ENCODE peak calls at places on chromosomes 3 and 15, in eight cellular contexts. G is GM12891, K is sigmoid colon, Z is thyroid gland, T is transverse colon, D is IMR-90, N is testis, A is K562. X is an unnamed sample.

GRCh38 chr3:17846466-17846865 is 104.0 kb upstream of the TBC1D5 start:
- DNase-seq in G (no peak), K (no peak), Z (no peak), T (no peak), D (peak; percentile 13), N (no peak), A (no peak), X (no peak)

GRCh38 chr15:78681306-78682012 is 40.4 kb upstream of the CHRNB4 start:
- DNase-seq in G (no peak), K (no peak), Z (no peak), T (no peak), D (no peak), N (no peak), A (no peak), X (no peak)

GRCh38 chr15:70708839-70709238 is 54.5 kb downstream of the UACA start:
- DNase-seq in G (no peak), K (no peak), Z (no peak), T (no peak), D (no peak), N (no peak), A (no peak), X (no peak)

GRCh38 chr15:56953790-56954189 is 35.3 kb downstream of the TCF12 start:
- DNase-seq in G (no peak), K (no peak), Z (no peak), T (no peak), D (no peak), N (no peak), A (no peak), X (no peak)

GRCh38 chr3:138199847-138200246 is 12.7 kb downstream of the ARMC8 start:
- DNase-seq in G (no peak), K (no peak), Z (no peak), T (no peak), D (no peak), N (no peak), A (peak; percentile 46), X (peak; percentile 86)

GRCh38 chr3:66413151-66413751 is 87.6 kb downstream of the LRIG1 start:
- DNase-seq in G (no peak), K (no peak), Z (no peak), T (no peak), D (peak; percentile 100), N (no peak), A (no peak), X (no peak)

GRCh38 chr3:180116658-180117057 is 79.9 kb upstream of the PEX5L start:
- DNase-seq in G (no peak), K (no peak), Z (no peak), T (no peak), D (no peak), N (no peak), A (no peak), X (no peak)

GRCh38 chr3:125403789-125404188 is 28.7 kb upstream of the ZNF148 start:
- DNase-seq in G (no peak), K (no peak), Z (no peak), T (no peak), D (peak; percentile 52), N (no peak), A (no peak), X (no peak)

GRCh38 chr3:66039590-66039887 is 821 bp upstream of the MAGI1 start:
- DNase-seq in G (no peak), K (peak; percentile 69), Z (peak; percentile 56), T (peak; percentile 35), D (no peak), N (peak; percentile 51), A (peak; percentile 16), X (peak; percentile 10)

GRCh38 chr3:46981932-46982471 is 2.5 kb downstream of the NBEAL2 start:
- DNase-seq in G (no peak), K (no peak), Z (no peak), T (peak; percentile 70), D (no peak), N (no peak), A (no peak), X (no peak)

GRCh38 chr3:49098429-49098828 is 4.6 kb upstream of the QRICH1 start:
- DNase-seq in G (no peak), K (no peak), Z (no peak), T (no peak), D (peak; percentile 34), N (no peak), A (peak; percentile 55), X (peak; percentile 73)

GRCh38 chr3:49093853-49094767 is at the start of gene QRICH1:
- DNase-seq in G (peak; percentile 87), K (peak; percentile 99), Z (peak; percentile 98), T (peak; percentile 97), D (peak; percentile 97), N (peak; percentile 97), A (peak; percentile 78), X (peak; percentile 99)

GRCh38 chr3:49098910-49099630 is 5.2 kb upstream of the QRICH1 start:
- DNase-seq in G (no peak), K (no peak), Z (no peak), T (no peak), D (no peak), N (no peak), A (no peak), X (no peak)

GRCh38 chr3:49092948-49093852 is 671 bp downstream of the QRICH1 start:
- DNase-seq in G (peak; percentile 65), K (peak; percentile 81), Z (peak; percentile 72), T (peak; percentile 80), D (peak; percentile 89), N (peak; percentile 93), A (peak; percentile 71), X (peak; percentile 93)
- TF ChIP-seq POLR2A in G (peak; percentile 51), K (no peak), Z (no peak), T (no peak), D (peak; percentile 80), N (no peak), A (no peak), X (no peak)

GRCh38 chr15:96352594-96353377 is 22.3 kb downstream of the NR2F2 start:
- DNase-seq in G (no peak), K (no peak), Z (no peak), T (no peak), D (peak; percentile 81), N (no peak), A (no peak), X (no peak)

GRCh38 chr15:96355561-96356129 is 25.1 kb downstream of the NR2F2 start:
- DNase-seq in G (no peak), K (no peak), Z (no peak), T (no peak), D (no peak), N (no peak), A (no peak), X (no peak)

GRCh38 chr15:96354731-96355560 is 24.4 kb downstream of the NR2F2 start:
- DNase-seq in G (no peak), K (no peak), Z (no peak), T (no peak), D (peak; percentile 90), N (peak; percentile 58), A (no peak), X (no peak)

GRCh38 chr15:96353378-96353930 is 23.0 kb downstream of the NR2F2 start:
- DNase-seq in G (no peak), K (no peak), Z (no peak), T (no peak), D (no peak), N (no peak), A (no peak), X (no peak)

DNA sequence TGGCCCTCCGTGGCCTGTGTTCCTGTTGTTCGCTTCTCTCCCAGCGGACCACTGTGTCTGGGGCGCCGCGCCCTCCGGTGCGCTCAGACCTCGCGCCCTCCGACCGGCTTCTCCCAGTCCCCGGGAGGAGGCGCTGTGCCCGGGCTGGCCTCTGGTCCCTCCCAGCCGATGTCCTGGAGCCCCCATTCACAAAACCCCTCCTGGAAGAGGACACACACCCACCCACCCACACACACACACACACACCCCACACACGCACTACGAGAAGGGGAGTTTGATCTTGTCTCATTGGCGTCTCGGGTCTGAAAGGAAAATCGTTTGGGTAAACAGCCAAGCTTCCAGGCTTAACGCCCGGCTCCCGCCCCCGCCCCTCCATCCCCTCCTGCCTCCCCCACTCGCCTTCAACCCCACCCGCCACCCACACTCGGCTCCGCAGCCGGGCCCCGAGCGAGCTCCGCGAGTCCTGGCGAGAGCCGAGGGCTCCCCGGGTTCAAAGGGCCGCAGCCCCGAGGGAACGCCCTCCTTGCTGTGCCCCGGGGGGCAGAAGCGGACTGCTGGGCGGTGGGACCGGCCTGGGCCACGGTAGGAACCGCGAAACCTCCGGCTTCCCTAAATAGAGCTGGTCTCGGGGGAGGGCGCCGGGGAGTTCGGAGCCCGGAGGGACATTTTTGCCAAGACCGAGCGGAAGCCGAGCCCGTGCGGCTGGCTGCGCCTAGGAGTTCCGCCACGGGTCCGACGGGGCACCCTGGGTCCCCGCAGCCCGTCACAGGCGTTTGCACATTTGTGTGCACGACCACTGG is 23.6 kb downstream of the NR2F2 start:
- DNase-seq in G (no peak), K (no peak), Z (no peak), T (no peak), D (peak; percentile 60), N (peak; percentile 54), A (peak; percentile 63), X (no peak)
- TF ChIP-seq POLR2A in G (no peak), K (no peak), Z (no peak), T (no peak), D (no peak), N (no peak), A (peak; percentile 39), X (no peak)

GRCh38 chr3:115633467-115633866 is 10.2 kb downstream of the GAP43 start:
- DNase-seq in G (no peak), K (no peak), Z (no peak), T (no peak), D (no peak), N (no peak), A (no peak), X (no peak)

GRCh38 chr3:115630850-115631249 is 7.5 kb downstream of the GAP43 start:
- DNase-seq in G (no peak), K (no peak), Z (no peak), T (no peak), D (no peak), N (no peak), A (no peak), X (no peak)

GRCh38 chr3:115632026-115632425 is 8.7 kb downstream of the GAP43 start:
- DNase-seq in G (no peak), K (no peak), Z (no peak), T (no peak), D (no peak), N (no peak), A (no peak), X (no peak)

GRCh38 chr3:115638991-115639390 is 15.7 kb downstream of the GAP43 start:
- DNase-seq in G (no peak), K (no peak), Z (no peak), T (no peak), D (no peak), N (no peak), A (no peak), X (no peak)

DNA sequence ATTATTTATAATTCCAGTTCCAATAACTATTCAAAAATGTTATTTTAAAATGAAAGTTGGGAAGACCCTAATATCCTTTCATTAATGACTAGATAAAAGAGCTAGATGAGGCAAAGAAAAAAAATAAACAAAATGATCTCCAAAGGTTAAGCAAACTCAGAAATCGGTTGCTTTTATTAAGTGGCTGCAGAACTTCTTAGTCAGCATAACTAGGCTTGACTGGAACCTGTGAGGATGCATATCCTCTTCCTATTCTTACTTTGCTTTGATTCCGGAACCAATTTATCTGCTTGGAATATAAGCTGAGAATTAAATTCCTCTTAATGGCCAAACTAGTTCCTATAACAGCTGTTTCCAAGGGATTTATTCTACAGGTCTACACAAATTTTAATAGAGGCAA is 10.7 kb downstream of the GAP43 start:
- DNase-seq in G (no peak), K (no peak), Z (no peak), T (no peak), D (no peak), N (no peak), A (no peak), X (no peak)
- TF ChIP-seq POLR2A in G (no peak), K (no peak), Z (no peak), T (no peak), D (no peak), N (no peak), A (no peak), X (no peak)

GRCh38 chr3:111541911-111542483 is at the start of gene CD96:
- DNase-seq in G (no peak), K (no peak), Z (peak; percentile 5), T (peak; percentile 26), D (peak; percentile 65), N (no peak), A (no peak), X (no peak)
- TF ChIP-seq POLR2A in G (no peak), K (no peak), Z (no peak), T (peak; percentile 57), D (no peak), N (no peak), A (no peak), X (no peak)